ENCODE peak calls at places on chromosomes 16 and 17, in seven cellular contexts. One of them, this sample, is unnamed.

GRCh38 chr16:72884037-72884436 is 163.9 kb downstream of the ZFHX3 start:
- DNase-seq in activated CD4-positive, alpha-beta T cell treated with anti-CD3 and anti-CD28 coated beads, Interleukin-2, amount 10 ng/mL, durations not matched to agents 7 days and 5 days: no peak
- DNase-seq in central memory CD4-positive, alpha-beta T cell: no peak
- DNase-seq in left ventricle myocardium inferior: no peak
- DNase-seq in lower leg skin: no peak
- DNase-seq in AG04450: no peak
- DNase-seq in dermis blood vessel endothelial cell: no peak
- DNase-seq in this sample: no peak

GRCh38 chr17:14373587-14374259 is 72.8 kb downstream of the HS3ST3B1 start:
- DNase-seq in activated CD4-positive, alpha-beta T cell treated with anti-CD3 and anti-CD28 coated beads, Interleukin-2, amount 10 ng/mL, durations not matched to agents 7 days and 5 days: no peak
- DNase-seq in lower leg skin: no peak
- DNase-seq in dermis blood vessel endothelial cell: no peak
- DNase-seq in AG04450: no peak
- DNase-seq in central memory CD4-positive, alpha-beta T cell: no peak
- DNase-seq in left ventricle myocardium inferior: no peak
- DNase-seq in this sample: no peak

GRCh38 chr17:38418069-38418692 is 10.1 kb upstream of the ARHGAP23 start:
- DNase-seq in central memory CD4-positive, alpha-beta T cell: no peak
- DNase-seq in dermis blood vessel endothelial cell: no peak
- DNase-seq in lower leg skin: no peak
- DNase-seq in left ventricle myocardium inferior: no peak
- DNase-seq in AG04450: no peak
- DNase-seq in activated CD4-positive, alpha-beta T cell treated with anti-CD3 and anti-CD28 coated beads, Interleukin-2, amount 10 ng/mL, durations not matched to agents 7 days and 5 days: no peak
- DNase-seq in this sample: no peak

GRCh38 chr17:58047751-58048150 is 35.5 kb upstream of the DYNLL2 start:
- DNase-seq in central memory CD4-positive, alpha-beta T cell: no peak
- DNase-seq in lower leg skin: peak
- DNase-seq in dermis blood vessel endothelial cell: no peak
- DNase-seq in activated CD4-positive, alpha-beta T cell treated with anti-CD3 and anti-CD28 coated beads, Interleukin-2, amount 10 ng/mL, durations not matched to agents 7 days and 5 days: no peak
- DNase-seq in AG04450: no peak
- DNase-seq in left ventricle myocardium inferior: no peak
- DNase-seq in this sample: no peak

GRCh38 chr16:89599451-89599858 is 14.0 kb upstream of the DPEP1 start:
- DNase-seq in AG04450: no peak
- DNase-seq in lower leg skin: no peak
- DNase-seq in dermis blood vessel endothelial cell: peak
- DNase-seq in left ventricle myocardium inferior: no peak
- DNase-seq in central memory CD4-positive, alpha-beta T cell: no peak
- DNase-seq in activated CD4-positive, alpha-beta T cell treated with anti-CD3 and anti-CD28 coated beads, Interleukin-2, amount 10 ng/mL, durations not matched to agents 7 days and 5 days: peak
- DNase-seq in this sample: peak

GRCh38 chr17:19448341-19449268 is 37.6 kb downstream of the RNF112 start:
- DNase-seq in central memory CD4-positive, alpha-beta T cell: no peak
- DNase-seq in dermis blood vessel endothelial cell: peak
- DNase-seq in lower leg skin: no peak
- DNase-seq in left ventricle myocardium inferior: no peak
- DNase-seq in AG04450: peak
- DNase-seq in activated CD4-positive, alpha-beta T cell treated with anti-CD3 and anti-CD28 coated beads, Interleukin-2, amount 10 ng/mL, durations not matched to agents 7 days and 5 days: no peak
- DNase-seq in this sample: no peak

GRCh38 chr17:47959825-47960655 is 2.4 kb upstream of the PRR15L start:
- DNase-seq in central memory CD4-positive, alpha-beta T cell: no peak
- DNase-seq in dermis blood vessel endothelial cell: no peak
- DNase-seq in left ventricle myocardium inferior: no peak
- DNase-seq in AG04450: no peak
- DNase-seq in activated CD4-positive, alpha-beta T cell treated with anti-CD3 and anti-CD28 coated beads, Interleukin-2, amount 10 ng/mL, durations not matched to agents 7 days and 5 days: no peak
- DNase-seq in lower leg skin: no peak
- DNase-seq in this sample: no peak

GRCh38 chr16:89412811-89413210 is 77.5 kb downstream of the ANKRD11 start:
- DNase-seq in dermis blood vessel endothelial cell: no peak
- DNase-seq in central memory CD4-positive, alpha-beta T cell: no peak
- DNase-seq in AG04450: no peak
- DNase-seq in left ventricle myocardium inferior: peak
- DNase-seq in activated CD4-positive, alpha-beta T cell treated with anti-CD3 and anti-CD28 coated beads, Interleukin-2, amount 10 ng/mL, durations not matched to agents 7 days and 5 days: no peak
- DNase-seq in lower leg skin: no peak
- DNase-seq in this sample: no peak

GRCh38 chr17:882827-883585 is 96.6 kb downstream of the NXN start:
- DNase-seq in lower leg skin: no peak
- DNase-seq in activated CD4-positive, alpha-beta T cell treated with anti-CD3 and anti-CD28 coated beads, Interleukin-2, amount 10 ng/mL, durations not matched to agents 7 days and 5 days: no peak
- DNase-seq in left ventricle myocardium inferior: peak
- DNase-seq in dermis blood vessel endothelial cell: peak
- DNase-seq in AG04450: no peak
- DNase-seq in central memory CD4-positive, alpha-beta T cell: no peak
- DNase-seq in this sample: no peak

GRCh38 chr17:57940653-57941329 is 14.4 kb downstream of the CUEDC1 start:
- DNase-seq in dermis blood vessel endothelial cell: no peak
- DNase-seq in left ventricle myocardium inferior: no peak
- DNase-seq in lower leg skin: no peak
- DNase-seq in activated CD4-positive, alpha-beta T cell treated with anti-CD3 and anti-CD28 coated beads, Interleukin-2, amount 10 ng/mL, durations not matched to agents 7 days and 5 days: no peak
- DNase-seq in central memory CD4-positive, alpha-beta T cell: no peak
- DNase-seq in AG04450: no peak
- DNase-seq in this sample: peak

GRCh38 chr16:6977291-6977690 is 355.4 kb upstream of the RBFOX1 start:
- DNase-seq in lower leg skin: no peak
- DNase-seq in left ventricle myocardium inferior: no peak
- DNase-seq in central memory CD4-positive, alpha-beta T cell: no peak
- DNase-seq in activated CD4-positive, alpha-beta T cell treated with anti-CD3 and anti-CD28 coated beads, Interleukin-2, amount 10 ng/mL, durations not matched to agents 7 days and 5 days: no peak
- DNase-seq in dermis blood vessel endothelial cell: no peak
- DNase-seq in AG04450: no peak
- DNase-seq in this sample: no peak

GRCh38 chr16:12496866-12497265 is 306.8 kb downstream of the CPPED1 start:
- DNase-seq in AG04450: no peak
- DNase-seq in lower leg skin: no peak
- DNase-seq in dermis blood vessel endothelial cell: no peak
- DNase-seq in left ventricle myocardium inferior: no peak
- DNase-seq in activated CD4-positive, alpha-beta T cell treated with anti-CD3 and anti-CD28 coated beads, Interleukin-2, amount 10 ng/mL, durations not matched to agents 7 days and 5 days: no peak
- DNase-seq in central memory CD4-positive, alpha-beta T cell: no peak
- DNase-seq in this sample: no peak

GRCh38 chr16:76801357-76801756 is 389.6 kb upstream of the MON1B start:
- DNase-seq in central memory CD4-positive, alpha-beta T cell: no peak
- DNase-seq in lower leg skin: no peak
- DNase-seq in dermis blood vessel endothelial cell: no peak
- DNase-seq in activated CD4-positive, alpha-beta T cell treated with anti-CD3 and anti-CD28 coated beads, Interleukin-2, amount 10 ng/mL, durations not matched to agents 7 days and 5 days: no peak
- DNase-seq in AG04450: no peak
- DNase-seq in left ventricle myocardium inferior: no peak
- DNase-seq in this sample: no peak

GRCh38 chr17:59838196-59838911 is 54.4 kb downstream of the TUBD1 start:
- DNase-seq in AG04450: no peak
- DNase-seq in lower leg skin: peak
- DNase-seq in left ventricle myocardium inferior: no peak
- DNase-seq in central memory CD4-positive, alpha-beta T cell: peak
- DNase-seq in activated CD4-positive, alpha-beta T cell treated with anti-CD3 and anti-CD28 coated beads, Interleukin-2, amount 10 ng/mL, durations not matched to agents 7 days and 5 days: peak
- DNase-seq in dermis blood vessel endothelial cell: peak
- DNase-seq in this sample: no peak

This sample was measured in OCI-LY7.